ENCODE peak calls at places on chromosomes 7 and 10, in five cellular contexts. Y is Peyer's patch; N is CD8-positive, alpha-beta T cell; B is PC-9; D is HFFc6. R is an unnamed sample.

GRCh38 chr10:24900888-24901685 is 51.3 kb downstream of the PRTFDC1 start:
- DNase-seq in D (no peak), Y (no peak), B (no peak), N (no peak), R (no peak)

GRCh38 chr10:99431190-99431549 is 746 bp upstream of the GOT1 start:
- DNase-seq in D (peak), Y (peak), B (peak), N (no peak), R (no peak)

GRCh38 chr10:69317175-69318086 is 39.1 kb downstream of the HK1 start:
- DNase-seq in N (no peak), D (no peak), B (peak), Y (no peak), R (no peak)

GRCh38 chr7:23490357-23491131 is 20.3 kb upstream of the IGF2BP3 start:
- DNase-seq in D (no peak), N (peak), Y (peak), B (no peak), R (no peak)

GRCh38 chr10:73439605-73440298 is 6.4 kb upstream of the MSS51 start:
- DNase-seq in B (no peak), Y (no peak), D (peak), N (no peak), R (no peak)

GRCh38 chr7:1946025-1946424 is 275.9 kb downstream of the ELFN1 start:
- DNase-seq in B (no peak), Y (no peak), D (no peak), N (no peak), R (no peak)

GRCh38 chr10:17617031-17617911 is at the start of gene HACD1:
- DNase-seq in D (peak), Y (peak), B (peak), N (peak), R (peak)

GRCh38 chr10:3783313-3783689 is 1.7 kb downstream of the KLF6 start:
- DNase-seq in D (peak), Y (peak), N (peak), B (peak), R (peak)

GRCh38 chr7:150950496-150951180 is 27.5 kb downstream of the KCNH2 start:
- DNase-seq in D (no peak), Y (peak), N (no peak), B (no peak), R (no peak)

GRCh38 chr7:16357921-16358320 is 63.4 kb downstream of the CRPPA start:
- DNase-seq in N (no peak), B (no peak), Y (no peak), D (no peak), R (no peak)

GRCh38 chr7:28405662-28406061 is 6.7 kb upstream of the CREB5 start:
- DNase-seq in B (no peak), N (no peak), D (no peak), Y (peak), R (no peak)

GRCh38 chr7:146948708-146949107 is 832.1 kb downstream of the CNTNAP2 start:
- DNase-seq in D (no peak), N (no peak), B (no peak), Y (no peak), R (no peak)

GRCh38 chr10:7407368-7408002 is 3.3 kb downstream of the SFMBT2 start:
- DNase-seq in N (no peak), D (no peak), Y (no peak), B (no peak), R (no peak)

GRCh38 chr7:25839084-25839769 is 312.8 kb upstream of the NFE2L3 start:
- DNase-seq in D (no peak), N (no peak), B (no peak), Y (no peak), R (no peak)

GRCh38 chr10:3755440-3756359 is 29.3 kb downstream of the KLF6 start:
- DNase-seq in N (peak), Y (peak), B (no peak), D (no peak), R (no peak)

GRCh38 chr10:27736396-27736795 is 9.2 kb downstream of the MKX start:
- DNase-seq in Y (no peak), B (no peak), D (no peak), N (no peak), R (no peak)

GRCh38 chr7:140992422-140992821 is 22.3 kb downstream of the MRPS33 start:
- DNase-seq in Y (no peak), D (no peak), B (peak), N (no peak), R (no peak)

GRCh38 chr7:50369408-50370026 is 65.0 kb downstream of the IKZF1 start:
- DNase-seq in B (no peak), Y (no peak), D (peak), N (no peak), R (no peak)

GRCh38 chr7:110964770-110965169 is 126.2 kb upstream of the LRRN3 start:
- DNase-seq in Y (no peak), D (peak), B (no peak), N (no peak), R (no peak)

GRCh38 chr7:139043823-139044812 is 8.3 kb upstream of the ZC3HAV1L start:
- DNase-seq in B (peak), N (peak), D (no peak), Y (peak), R (no peak)

DNA sequence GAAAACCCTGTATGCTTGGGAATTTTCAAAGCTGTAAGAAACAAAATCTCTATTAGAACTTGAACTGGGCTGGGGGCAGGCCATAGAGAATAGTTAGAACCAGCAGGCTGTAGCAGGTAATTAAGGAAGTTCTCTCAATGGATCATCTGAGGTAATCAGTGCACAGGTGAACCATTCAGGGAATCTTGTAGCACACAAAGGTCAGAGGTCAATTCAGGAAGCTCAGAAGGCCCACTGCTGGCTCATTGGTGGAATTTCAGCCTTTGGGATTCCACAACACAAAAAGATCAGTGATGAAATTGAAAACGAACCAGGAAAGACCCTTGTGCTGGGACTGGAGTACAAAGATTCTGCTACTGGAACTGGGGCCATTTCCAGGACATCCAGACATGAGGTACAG is 82.0 kb downstream of the TMEM168 start:
- DNase-seq in B (no peak), Y (no peak), D (no peak), N (no peak), R (no peak)
- TF ChIP-seq CTCF in B (no peak), Y (no peak), D (no peak), N (no peak), R (no peak)

GRCh38 chr7:107579881-107580715 is at the start of gene BCAP29:
- DNase-seq in D (peak), Y (peak), N (peak), B (peak), R (peak)
- TF ChIP-seq CTCF in D (peak), Y (peak), N (no peak), B (peak), R (peak)

DNA sequence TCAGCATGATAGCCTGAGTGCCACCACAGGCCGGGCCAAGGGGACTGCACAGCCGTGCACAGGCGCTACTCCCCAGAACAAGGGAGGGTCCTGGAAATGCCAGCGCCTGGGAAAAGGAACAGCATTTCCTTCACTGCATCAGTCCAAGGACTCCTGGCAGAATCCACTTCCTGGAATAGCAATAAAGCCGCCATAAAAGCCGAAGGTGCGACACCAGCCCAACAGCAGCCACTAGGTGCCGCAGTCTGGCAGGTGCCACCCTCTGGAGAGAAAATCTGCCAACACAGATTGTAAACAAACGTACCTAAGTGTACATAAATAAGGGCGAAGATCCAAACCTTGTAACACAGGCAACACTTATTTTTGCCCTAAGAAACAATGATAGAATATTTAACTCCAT is 22.3 kb downstream of the VOPP1 start:
- DNase-seq in Y (peak), D (no peak), N (no peak), B (peak), R (no peak)
- TF ChIP-seq CTCF in Y (peak), D (peak), N (no peak), B (no peak), R (no peak)

GRCh38 chr7:20862554-20862953 is 75.9 kb upstream of the SP8 start:
- DNase-seq in Y (no peak), B (no peak), D (no peak), N (no peak), R (no peak)

GRCh38 chr7:20870977-20871376 is 84.3 kb upstream of the SP8 start:
- DNase-seq in N (no peak), D (no peak), B (no peak), Y (no peak), R (no peak)

GRCh38 chr7:20865684-20866083 is 79.0 kb upstream of the SP8 start:
- DNase-seq in Y (no peak), D (no peak), N (no peak), B (no peak), R (no peak)
- TF ChIP-seq CTCF in Y (no peak), D (no peak), N (no peak), B (no peak), R (no peak)

GRCh38 chr7:142307246-142307900 is 49.5 kb upstream of the PRSS58 start:
- DNase-seq in B (no peak), N (no peak), Y (no peak), D (no peak), R (no peak)

GRCh38 chr7:142301299-142301698 is 43.4 kb upstream of the PRSS58 start:
- DNase-seq in N (no peak), Y (no peak), D (no peak), B (no peak), R (no peak)

GRCh38 chr7:142301923-142302550 is 44.2 kb upstream of the PRSS58 start:
- DNase-seq in Y (no peak), N (no peak), D (peak), B (no peak), R (no peak)

GRCh38 chr7:142300689-142301088 is 42.8 kb upstream of the PRSS58 start:
- DNase-seq in Y (no peak), B (peak), D (no peak), N (no peak), R (no peak)

DNA sequence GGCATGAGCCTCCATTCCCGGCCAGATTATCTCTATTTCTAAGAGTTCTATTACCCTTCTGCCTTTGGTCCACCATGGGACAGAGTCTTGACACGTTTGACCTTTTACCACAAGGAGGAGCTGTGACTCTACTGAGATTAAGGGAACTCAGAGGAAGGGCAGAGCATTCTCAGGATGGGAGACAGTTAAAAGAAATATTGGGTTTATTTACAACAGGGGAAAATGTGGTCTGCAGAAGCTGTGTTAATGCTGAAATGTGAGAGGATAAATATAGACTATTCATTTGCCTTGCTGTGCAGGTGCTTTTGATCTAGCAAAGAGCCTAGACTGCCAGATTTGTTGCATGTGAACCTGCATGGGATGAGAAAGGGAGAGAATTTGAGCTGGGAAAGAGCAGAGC is 45.8 kb upstream of the PRSS58 start:
- DNase-seq in B (peak), Y (no peak), N (no peak), D (no peak), R (no peak)
- TF ChIP-seq CTCF in B (peak), Y (peak), N (peak), D (peak), R (peak)

GRCh38 chr10:105063796-105064195 is 422.7 kb downstream of the SORCS3 start:
- DNase-seq in N (no peak), B (peak), Y (peak), D (no peak), R (peak)
- TF ChIP-seq CTCF in N (no peak), B (peak), Y (peak), D (no peak), R (peak)

DNA sequence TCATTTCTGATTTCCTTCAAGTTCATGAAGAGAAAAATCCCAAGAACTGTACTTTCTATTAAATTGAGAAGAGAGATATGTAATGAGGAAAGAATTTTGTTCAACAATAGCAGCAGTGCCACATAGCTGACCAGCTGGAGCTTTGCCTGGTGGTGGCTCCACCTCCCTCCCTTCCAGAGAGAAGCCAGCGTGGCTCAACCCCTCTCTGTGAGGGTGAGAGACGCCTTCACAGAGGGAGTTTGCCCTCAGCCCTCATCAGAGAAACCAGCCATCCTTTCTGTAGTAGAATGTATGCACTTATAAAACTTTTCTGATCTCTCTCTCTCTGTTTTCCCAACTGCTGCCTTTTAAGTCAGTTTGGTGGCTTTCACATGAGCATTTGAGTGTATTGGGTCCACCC is 20.5 kb upstream of the COL1A2 start:
- DNase-seq in D (peak), N (no peak), Y (peak), B (peak), R (no peak)
- TF ChIP-seq CTCF in D (peak), N (no peak), Y (no peak), B (no peak), R (no peak)

GRCh38 chr7:104891949-104892348 is 122.1 kb upstream of the KMT2E start:
- DNase-seq in Y (no peak), B (no peak), N (no peak), D (no peak), R (no peak)
- TF ChIP-seq CTCF in Y (no peak), B (no peak), N (no peak), D (no peak), R (no peak)

GRCh38 chr7:47535704-47536628 is 45.9 kb downstream of the TNS3 start:
- DNase-seq in D (no peak), Y (peak), B (no peak), N (no peak), R (no peak)

GRCh38 chr7:47531584-47532492 is 50.1 kb downstream of the TNS3 start:
- DNase-seq in Y (no peak), D (no peak), N (no peak), B (no peak), R (no peak)

GRCh38 chr7:47535033-47535703 is 46.7 kb downstream of the TNS3 start:
- DNase-seq in B (no peak), D (no peak), Y (no peak), N (no peak), R (no peak)

GRCh38 chr7:47536705-47537611 is 45.0 kb downstream of the TNS3 start:
- DNase-seq in D (peak), B (no peak), N (no peak), Y (no peak), R (no peak)

GRCh38 chr7:47534322-47535032 is 47.4 kb downstream of the TNS3 start:
- DNase-seq in D (no peak), B (peak), Y (no peak), N (no peak), R (no peak)
- TF ChIP-seq CTCF in D (peak), B (peak), Y (peak), N (no peak), R (peak)

GRCh38 chr10:112025228-112025627 is 158.3 kb downstream of the GPAM start:
- DNase-seq in B (no peak), N (no peak), Y (no peak), D (no peak), R (no peak)

GRCh38 chr10:112030431-112030830 is 153.1 kb downstream of the GPAM start:
- DNase-seq in B (no peak), Y (no peak), D (no peak), N (no peak), R (no peak)

GRCh38 chr10:112027881-112028280 is 155.7 kb downstream of the GPAM start:
- DNase-seq in B (no peak), N (no peak), D (no peak), Y (no peak), R (no peak)

GRCh38 chr10:112024079-112024478 is 159.5 kb downstream of the GPAM start:
- DNase-seq in B (no peak), D (no peak), N (no peak), Y (no peak), R (no peak)

GRCh38 chr10:112026438-112026837 is 157.1 kb downstream of the GPAM start:
- DNase-seq in Y (no peak), N (no peak), D (no peak), B (no peak), R (no peak)
- TF ChIP-seq CTCF in Y (no peak), N (no peak), D (peak), B (peak), R (peak)

R was measured in neural crest cell.